ENCODE peak calls at places on chromosomes 4 and X, in seven cellular contexts. Z, A, Y, C, D, Q and W are unnamed samples. For H4K20me1, the result is how much of the 10 kb centered on the place peaks cover.

GRCh38 chrX:104929324-104929723 is 291.2 kb downstream of the TEX13A start:
- DNase-seq in Y (no peak), D (no peak), A (no peak), Q (peak), Z (no peak), C (no peak), W (no peak)

GRCh38 chr4:36213956-36214355 is 30.4 kb downstream of the ARAP2 start:
- DNase-seq in Q (no peak), A (no peak), C (no peak), Y (no peak), D (no peak), Z (no peak), W (no peak)

GRCh38 chr4:52751349-52751911 is at the start of gene ERVMER34-1:
- DNase-seq in A (no peak), Y (peak), Q (peak), C (peak), Z (peak), D (no peak), W (peak)

GRCh38 chrX:17860811-17861495 is at the start of gene RAI2:
- DNase-seq in C (no peak), D (no peak), Z (peak), Y (peak), A (no peak), Q (no peak), W (no peak)

GRCh38 chr4:28010543-28011235 is 1150.0 kb downstream of the STIM2 start:
- DNase-seq in Q (no peak), Y (no peak), D (no peak), Z (no peak), C (no peak), A (no peak), W (peak)

GRCh38 chr4:98747659-98748091 is 89.3 kb upstream of the TSPAN5 start:
- DNase-seq in Q (no peak), C (peak), A (no peak), Y (peak), Z (peak), D (no peak), W (no peak)

GRCh38 chr4:185708348-185708747 is 103.6 kb downstream of the SORBS2 start:
- DNase-seq in Q (peak), Y (no peak), C (no peak), D (no peak), Z (no peak), A (no peak), W (peak)

GRCh38 chr4:148284526-148285193 is 157.6 kb downstream of the NR3C2 start:
- DNase-seq in Y (peak), C (no peak), Z (peak), A (no peak), Q (peak), D (no peak), W (no peak)

GRCh38 chrX:118569676-118570075 is 74.1 kb downstream of the DOCK11 start:
- DNase-seq in C (no peak), D (no peak), Q (no peak), Z (no peak), A (peak), Y (no peak), W (no peak)

GRCh38 chrX:109974906-109975655 is 27.8 kb upstream of the TMEM164 start:
- DNase-seq in Q (peak), Z (no peak), D (no peak), A (no peak), Y (no peak), C (no peak), W (no peak)

GRCh38 chrX:153953342-153953830 is 8.9 kb upstream of the RENBP start:
- DNase-seq in Z (peak), C (no peak), Y (peak), Q (peak), D (peak), A (peak), W (peak)

GRCh38 chr4:142380052-142380598 is 466.0 kb downstream of the INPP4B start:
- DNase-seq in D (no peak), Y (no peak), Q (no peak), A (no peak), Z (no peak), C (no peak), W (no peak)

GRCh38 chr4:71133491-71133890 is 140.0 kb downstream of the DCK start:
- DNase-seq in C (no peak), Q (peak), Y (no peak), Z (no peak), A (no peak), D (no peak), W (peak)

GRCh38 chr4:81722229-81722900 is 250.7 kb upstream of the RASGEF1B start:
- DNase-seq in Q (no peak), Z (peak), Y (no peak), C (no peak), D (no peak), A (no peak), W (no peak)

GRCh38 chr4:77178560-77178959 is 21.6 kb downstream of the CCNG2 start:
- DNase-seq in Q (no peak), C (no peak), D (no peak), Z (peak), Y (peak), A (no peak), W (no peak)

GRCh38 chrX:13845721-13846378 is 29.0 kb upstream of the GPM6B start:
- DNase-seq in Z (no peak), Y (no peak), D (no peak), A (no peak), C (no peak), Q (peak), W (peak)

GRCh38 chrX:10725071-10725470 is 104.7 kb upstream of the MID1 start:
- DNase-seq in D (no peak), C (no peak), Z (peak), Y (peak), A (no peak), Q (peak), W (no peak)

GRCh38 chrX:9855536-9856320 is 69.5 kb downstream of the SHROOM2 start:
- DNase-seq in D (no peak), C (no peak), Z (no peak), Y (no peak), A (no peak), Q (no peak), W (peak)

GRCh38 chrX:68693481-68694410 is 46.3 kb downstream of the STARD8 start:
- DNase-seq in Z (peak), A (peak), D (no peak), C (no peak), Y (peak), Q (peak), W (peak)

GRCh38 chrX:25105251-25105650 is 89.5 kb upstream of the ARX start:
- DNase-seq in D (no peak), Z (peak), C (no peak), Y (peak), A (no peak), Q (no peak), W (no peak)

GRCh38 chr4:71830-72229 is 18.7 kb downstream of the ZNF595 start:
- DNase-seq in Z (no peak), Q (peak), C (no peak), A (no peak), D (no peak), Y (no peak), W (no peak)

GRCh38 chrX:75547783-75548182 is 24.9 kb upstream of the ZDHHC15 start:
- DNase-seq in Q (no peak), A (no peak), D (no peak), Z (no peak), Y (no peak), C (no peak), W (peak)

GRCh38 chr4:3786196-3786869 is 20.1 kb downstream of the ADRA2C start:
- DNase-seq in Z (no peak), A (no peak), D (no peak), Y (no peak), C (no peak), Q (peak), W (peak)

GRCh38 chr4:112403072-112403945 is 106.1 kb downstream of the ALPK1 start:
- DNase-seq in A (no peak), D (no peak), C (no peak), Z (peak), Y (peak), Q (no peak), W (no peak)

GRCh38 chr4:57110635-57111546 is 706 bp upstream of the IGFBP7 start:
- DNase-seq in A (peak), C (no peak), D (no peak), Y (peak), Q (no peak), Z (peak), W (peak)

GRCh38 chr4:77308843-77309242 is 151.8 kb downstream of the CCNG2 start:
- DNase-seq in A (peak), C (peak), D (peak), Q (peak), Z (peak), Y (peak), W (peak)

GRCh38 chr4:139550724-139551429 is 5.1 kb downstream of the SETD7 start:
- DNase-seq in Q (no peak), C (no peak), Z (peak), Y (peak), A (no peak), D (no peak), W (peak)

GRCh38 chrX:2402361-2402690 is 98.5 kb downstream of the DHRSX start:
- DNase-seq in A (no peak), C (no peak), Y (no peak), D (no peak), Z (peak), Q (no peak), W (no peak)

GRCh38 chrX:68867458-68868166 is 38.8 kb downstream of the EFNB1 start:
- DNase-seq in Q (no peak), Z (no peak), C (no peak), A (no peak), Y (no peak), D (no peak), W (no peak)

GRCh38 chrX:115058276-115058675 is 40.9 kb upstream of the IL13RA2 start:
- DNase-seq in C (no peak), Q (peak), A (no peak), Y (no peak), Z (no peak), D (no peak), W (peak)

GRCh38 chr4:157978680-157979361 is 194.0 kb downstream of the GASK1B start:
- DNase-seq in C (peak), A (peak), Q (peak), D (peak), Y (peak), Z (peak), W (peak)

GRCh38 chr4:158769175-158769831 is 477 bp downstream of the FNIP2 start:
- DNase-seq in Q (peak), A (peak), C (no peak), Z (no peak), Y (peak), D (no peak), W (peak)

DNA sequence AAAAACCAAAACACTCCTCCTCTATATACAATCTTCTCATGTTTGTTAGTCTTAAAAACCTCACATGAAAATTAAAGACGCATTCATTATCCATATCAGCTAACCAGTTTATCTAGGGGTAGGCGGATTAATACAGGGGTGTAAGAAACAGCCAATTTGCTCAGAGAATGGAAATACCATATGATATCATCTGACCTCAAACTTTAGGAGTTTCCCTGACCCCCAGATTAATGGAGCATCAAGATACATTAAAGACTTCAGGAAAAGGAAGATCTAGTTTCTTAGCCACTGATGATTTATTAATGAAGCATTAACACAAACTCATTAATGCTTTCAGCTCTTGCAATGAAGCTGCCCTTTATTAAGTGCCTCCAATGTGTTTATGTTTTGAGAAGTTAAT is 67.5 kb downstream of the CAMK2D start:
- DNase-seq in Q (no peak), Y (no peak), A (no peak), D (no peak), Z (no peak), C (no peak), W (no peak)
- H4K20me1 ChIP-seq in Q (under half), Y (under half), A (under half), D (under half), Z (under half), C (under half), W (under half)

GRCh38 chr4:48546336-48546735 is 56.3 kb downstream of the ZAR1 start:
- DNase-seq in Q (peak), D (peak), A (peak), Z (peak), Y (peak), C (peak), W (peak)
- TF ChIP-seq EZH2phosphoT487 in Q (no peak), D (no peak), A (no peak), Z (no peak), Y (no peak), C (no peak), W (no peak)

GRCh38 chrX:77731821-77732419 is 54.1 kb downstream of the ATRX start:
- DNase-seq in Q (no peak), Y (peak), A (no peak), Z (no peak), D (no peak), C (no peak), W (no peak)

DNA sequence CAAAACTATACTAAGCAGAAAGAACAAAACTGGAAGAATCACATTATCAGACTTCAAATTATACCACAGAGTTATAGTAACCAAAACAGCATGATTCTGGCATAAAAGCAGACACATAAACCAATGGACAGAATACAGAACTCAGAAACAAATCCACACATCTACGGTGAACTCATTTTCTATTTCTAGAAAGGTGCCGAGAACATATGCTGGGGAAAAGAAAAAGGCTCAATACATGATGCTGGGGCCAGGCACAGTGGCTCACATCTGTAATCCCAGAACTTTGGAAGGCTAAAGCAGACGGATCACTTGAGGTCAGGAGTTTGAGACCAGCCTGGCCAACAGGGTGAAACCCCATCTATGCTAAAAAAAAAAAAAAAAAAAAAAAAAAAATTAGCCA is 52.7 kb downstream of the ATRX start:
- DNase-seq in Q (no peak), D (no peak), C (no peak), Y (no peak), A (no peak), Z (no peak), W (no peak)
- H4K20me1 ChIP-seq in Q (under half), D (under half), C (under half), Y (under half), A (under half), Z (under half), W (under half)

GRCh38 chr4:119238068-119238722 is 25.7 kb downstream of the USP53 start:
- DNase-seq in D (no peak), C (no peak), Y (no peak), A (peak), Z (no peak), Q (no peak), W (no peak)
- TF ChIP-seq EZH2phosphoT487 in D (no peak), C (no peak), Y (no peak), A (no peak), Z (no peak), Q (no peak), W (no peak)

GRCh38 chr4:109072595-109072994 is 229.9 kb downstream of the COL25A1 start:
- DNase-seq in A (no peak), D (no peak), Q (no peak), Z (no peak), C (no peak), Y (no peak), W (peak)
- H4K20me1 ChIP-seq in A (under half), D (under half), Q (under half), Z (under half), C (under half), Y (under half), W (under half)

GRCh38 chr4:37646237-37646636 is 39.9 kb downstream of the RELL1 start:
- DNase-seq in C (no peak), Y (no peak), D (no peak), A (no peak), Q (no peak), Z (no peak), W (no peak)
- TF ChIP-seq EZH2phosphoT487 in C (no peak), Y (no peak), D (no peak), A (no peak), Q (no peak), Z (no peak), W (no peak)

GRCh38 chr4:24559889-24560288 is 24.5 kb downstream of the DHX15 start:
- DNase-seq in Y (no peak), Z (no peak), A (no peak), C (no peak), Q (no peak), D (no peak), W (peak)

GRCh38 chr4:24559032-24559821 is 25.1 kb downstream of the DHX15 start:
- DNase-seq in C (no peak), D (no peak), Y (peak), A (no peak), Q (peak), Z (no peak), W (peak)

GRCh38 chr4:24564488-24564887 is 19.9 kb downstream of the DHX15 start:
- DNase-seq in C (no peak), A (no peak), Q (no peak), Z (no peak), D (no peak), Y (no peak), W (peak)

GRCh38 chr4:24560770-24561415 is 23.5 kb downstream of the DHX15 start:
- DNase-seq in Z (no peak), Q (peak), A (no peak), C (no peak), D (no peak), Y (no peak), W (peak)

GRCh38 chr4:24561438-24562139 is 22.8 kb downstream of the DHX15 start:
- DNase-seq in A (no peak), Z (no peak), D (no peak), Y (no peak), Q (no peak), C (no peak), W (no peak)
- H4K20me1 ChIP-seq in A (half or more), Z (half or more), D (half or more), Y (half or more), Q (half or more), C (half or more), W (half or more)

GRCh38 chrX:149829751-149830191 is 48.0 kb downstream of the MAGEA9 start:
- DNase-seq in A (no peak), D (no peak), Y (peak), Q (no peak), C (no peak), Z (peak), W (peak)
- TF ChIP-seq EZH2phosphoT487 in A (no peak), D (no peak), Y (no peak), Q (no peak), C (no peak), Z (no peak), W (no peak)

GRCh38 chr4:153479118-153479517 is 13.0 kb downstream of the TMEM131L start:
- DNase-seq in A (no peak), D (no peak), Q (no peak), Y (no peak), C (no peak), Z (no peak), W (no peak)

GRCh38 chr4:153474251-153474650 is 8.1 kb downstream of the TMEM131L start:
- DNase-seq in A (no peak), D (no peak), Z (no peak), Y (no peak), C (no peak), Q (no peak), W (no peak)

GRCh38 chr4:153480704-153481103 is 14.5 kb downstream of the TMEM131L start:
- DNase-seq in Z (no peak), Y (no peak), A (no peak), D (no peak), C (no peak), Q (no peak), W (no peak)

GRCh38 chr4:153481474-153481873 is 15.3 kb downstream of the TMEM131L start:
- DNase-seq in A (no peak), Y (no peak), C (no peak), Z (no peak), Q (no peak), D (no peak), W (no peak)

DNA sequence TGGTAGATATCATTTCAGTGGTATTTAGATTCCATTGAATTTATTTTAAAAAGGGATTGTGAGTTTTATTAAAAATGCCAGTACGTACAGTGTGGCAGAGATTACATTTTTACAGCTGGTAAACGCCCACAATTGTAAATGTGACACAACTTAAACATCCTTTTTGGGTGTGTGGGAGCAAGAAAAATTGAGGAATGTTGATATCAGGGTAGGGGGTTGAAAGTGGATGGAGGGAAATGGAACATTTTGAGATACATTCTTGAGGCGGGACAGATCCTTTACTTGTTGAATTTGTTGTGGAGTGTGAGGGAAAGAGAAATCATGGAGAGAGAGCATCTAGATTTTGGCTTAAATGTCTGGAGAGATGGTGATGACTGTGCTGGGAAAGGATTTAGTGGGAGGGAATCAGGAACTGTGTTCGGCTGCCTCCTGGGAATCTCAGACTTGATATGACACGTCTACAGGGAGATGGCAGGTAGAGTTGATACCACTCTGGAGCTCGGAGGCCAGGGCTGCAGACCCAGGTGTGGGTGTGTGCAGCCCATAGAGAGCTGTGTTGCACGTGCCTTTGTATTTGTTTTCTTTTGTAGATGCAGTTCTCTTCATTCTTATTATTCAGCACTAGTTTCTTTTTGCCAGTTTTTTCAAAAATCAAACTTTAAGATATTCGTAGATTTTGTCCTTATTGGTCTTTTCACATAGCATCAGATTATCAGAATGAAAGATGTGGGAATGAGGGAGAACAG is 10.8 kb downstream of the TMEM131L start:
- DNase-seq in D (no peak), A (no peak), Y (no peak), C (no peak), Q (no peak), Z (no peak), W (no peak)
- H4K20me1 ChIP-seq in D (half or more), A (under half), Y (under half), C (under half), Q (under half), Z (under half), W (under half)

GRCh38 chr4:110290511-110290910 is 92.1 kb upstream of the ELOVL6 start:
- DNase-seq in D (no peak), C (no peak), Q (no peak), A (no peak), Z (no peak), Y (no peak), W (no peak)

GRCh38 chr4:110292994-110293744 is 94.8 kb upstream of the ELOVL6 start:
- DNase-seq in D (no peak), C (no peak), Y (no peak), Q (peak), A (no peak), Z (no peak), W (no peak)

GRCh38 chr4:110289601-110290100 is 91.2 kb upstream of the ELOVL6 start:
- DNase-seq in Q (no peak), Z (no peak), D (no peak), C (no peak), Y (peak), A (no peak), W (no peak)

GRCh38 chr4:110296892-110297291 is 98.5 kb upstream of the ELOVL6 start:
- DNase-seq in D (no peak), Z (no peak), A (no peak), Y (no peak), C (no peak), Q (peak), W (no peak)

GRCh38 chr4:110294165-110294564 is 95.8 kb upstream of the ELOVL6 start:
- DNase-seq in Z (no peak), Y (no peak), A (no peak), D (no peak), Q (peak), C (no peak), W (peak)
- TF ChIP-seq EZH2phosphoT487 in Z (no peak), Y (no peak), A (no peak), D (no peak), Q (no peak), C (no peak), W (no peak)